ENCODE peak calls at places on chromosome 21, in four cellular contexts. Z, N, Q and E are unnamed samples.
A peak's percentile ranks its signal among the peaks of the same experiment; 100 is the strongest.

GRCh38 chr21:21137986-21138385 is 139.8 kb downstream of the NCAM2 start:
- DNase-seq in Z (peak; percentile 15), N (no peak), Q (no peak), E (no peak)

GRCh38 chr21:14076143-14076806 is 134.5 kb downstream of the LIPI start:
- DNase-seq in Z (no peak), N (no peak), Q (no peak), E (peak; percentile 52)

GRCh38 chr21:36966066-36966845 is at the start of gene HLCS:
- DNase-seq in Z (peak; percentile 72), N (peak; percentile 58), Q (peak; percentile 53), E (peak; percentile 66)

GRCh38 chr21:29230541-29231275 is 68.0 kb upstream of the BACH1 start:
- DNase-seq in Z (peak; percentile 21), N (no peak), Q (no peak), E (no peak)

GRCh38 chr21:15004721-15005370 is 60.0 kb downstream of the NRIP1 start:
- DNase-seq in Z (no peak), N (no peak), Q (no peak), E (no peak)

GRCh38 chr21:33490991-33491372 is 534 bp downstream of the DNAJC28 start:
- DNase-seq in Z (peak; percentile 8), N (no peak), Q (no peak), E (no peak)

GRCh38 chr21:37219766-37220432 is 47.2 kb downstream of the VPS26C start:
- DNase-seq in Z (peak; percentile 11), N (peak; percentile 12), Q (no peak), E (no peak)

GRCh38 chr21:33259428-33259827 is 6.7 kb upstream of the IL10RB start:
- DNase-seq in Z (no peak), N (no peak), Q (no peak), E (no peak)

GRCh38 chr21:30408782-30409494 is 13.1 kb downstream of the KRTAP13-1 start:
- DNase-seq in Z (peak; percentile 72), N (peak; percentile 87), Q (no peak), E (peak; percentile 50)

GRCh38 chr21:20308586-20308985 is 689.6 kb upstream of the NCAM2 start:
- DNase-seq in Z (no peak), N (no peak), Q (no peak), E (no peak)

GRCh38 chr21:33760641-33761103 is 118.4 kb downstream of the ITSN1 start:
- DNase-seq in Z (peak; percentile 52), N (no peak), Q (no peak), E (peak; percentile 57)

GRCh38 chr21:30336596-30336995 is 898 bp downstream of the KRTAP27-1 start:
- DNase-seq in Z (peak; percentile 43), N (no peak), Q (no peak), E (no peak)

GRCh38 chr21:37374026-37374425 is 7.5 kb downstream of the DYRK1A start:
- DNase-seq in Z (peak; percentile 52), N (no peak), Q (no peak), E (peak; percentile 59)

GRCh38 chr21:46621457-46622182 is 13.9 kb upstream of the PRMT2 start:
- DNase-seq in Z (no peak), N (peak; percentile 62), Q (no peak), E (no peak)

GRCh38 chr21:39911286-39911685 is 44.0 kb downstream of the PCP4 start:
- DNase-seq in Z (no peak), N (no peak), Q (no peak), E (no peak)

GRCh38 chr21:39010629-39011404 is 172.4 kb downstream of the PSMG1 start:
- DNase-seq in Z (no peak), N (no peak), Q (no peak), E (no peak)

GRCh38 chr21:37435719-37436118 is 69.1 kb downstream of the DYRK1A start:
- DNase-seq in Z (no peak), N (no peak), Q (no peak), E (no peak)

GRCh38 chr21:45270306-45270821 is 17.3 kb downstream of the POFUT2 start:
- DNase-seq in Z (no peak), N (peak; percentile 12), Q (peak; percentile 6), E (no peak)
- H3K9me3 ChIP-seq in Z (no peaks in the 10 kb centered on the region), N (no peaks in the 10 kb centered on the region), Q (no peaks in the 10 kb centered on the region), E (peaks cover 7% of the 10 kb centered on the region)

GRCh38 chr21:35190201-35190701 is 141.1 kb upstream of the RUNX1 start:
- DNase-seq in Z (no peak), N (no peak), Q (no peak), E (no peak)
- H3K4me3 ChIP-seq in Z (no peak overlapping the region), N (no peak overlapping the region), Q (no peak overlapping the region), E (no peak overlapping the region)

GRCh38 chr21:42850463-42850862 is 28.9 kb downstream of the WDR4 start:
- DNase-seq in Z (no peak), N (no peak), Q (no peak), E (no peak)
- H3K36me3 ChIP-seq in Z (peaks cover 26% of the 10 kb centered on the region), N (no peaks in the 10 kb centered on the region), Q (no peaks in the 10 kb centered on the region), E (peaks cover 89% of the 10 kb centered on the region)

DNA sequence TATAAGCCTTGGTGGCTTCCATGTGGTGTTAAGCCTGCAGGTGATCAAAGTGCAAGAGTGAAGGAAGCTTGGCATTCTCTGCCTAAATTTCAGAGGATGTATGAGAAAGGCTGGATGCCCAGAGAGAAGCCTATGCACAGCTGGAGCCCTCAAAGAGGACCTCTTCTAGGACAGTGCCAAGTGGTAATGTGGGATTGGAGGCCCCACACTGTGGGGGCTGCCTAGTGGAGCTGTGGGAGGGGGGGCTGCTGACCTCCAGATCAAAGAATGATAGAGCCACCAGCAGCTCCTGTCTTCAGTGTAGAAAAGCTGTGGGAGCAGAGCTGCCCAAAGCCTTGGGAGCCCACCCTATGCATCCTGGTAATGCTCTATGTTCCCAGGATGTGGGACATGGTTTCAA is 1512.7 kb upstream of the TPTE start:
- DNase-seq in Z (no peak), N (no peak), Q (no peak), E (no peak)
- H3K9me3 ChIP-seq in Z (peaks cover 17% of the 10 kb centered on the region), N (no peaks in the 10 kb centered on the region), Q (no peaks in the 10 kb centered on the region), E (no peaks in the 10 kb centered on the region)

GRCh38 chr21:41876928-41877652 is 2.1 kb downstream of the PRDM15 start:
- DNase-seq in Z (no peak), N (no peak), Q (no peak), E (no peak)
- H3K4me3 ChIP-seq in Z (no peak overlapping the region), N (no peak overlapping the region), Q (no peak overlapping the region), E (peak overlapping the region; percentile 73)

DNA sequence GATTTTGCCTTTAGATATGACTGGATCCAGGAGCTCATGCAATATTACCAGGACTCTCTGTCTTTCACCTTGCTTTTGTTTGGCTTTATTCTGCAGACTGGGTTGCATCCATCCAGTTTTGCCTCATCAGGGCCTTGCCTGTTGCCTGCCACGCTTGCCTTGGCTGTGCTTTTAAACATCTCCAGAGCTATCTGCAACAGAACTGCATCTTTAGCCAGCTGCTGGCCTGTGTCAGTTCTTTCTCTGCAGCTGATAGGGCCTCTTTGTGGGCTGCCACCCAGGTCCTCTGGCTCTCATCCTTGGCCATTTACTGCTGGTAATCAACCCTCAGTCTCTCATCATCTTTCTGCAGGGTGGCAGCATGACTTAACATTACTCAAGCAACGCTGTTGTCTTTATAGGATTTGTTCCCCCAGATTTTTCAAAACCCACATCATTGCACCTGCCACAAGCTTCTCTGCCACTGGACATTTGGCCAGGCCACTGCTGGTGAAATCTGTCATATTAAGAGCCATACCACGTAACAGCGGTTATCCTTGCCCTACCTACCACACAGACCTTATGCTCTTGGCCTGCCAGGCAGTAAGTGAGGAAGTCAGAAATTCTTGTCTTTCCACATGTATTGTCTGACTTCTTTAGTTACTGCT is 24.4 kb upstream of the HUNK start:
- DNase-seq in Z (no peak), N (no peak), Q (no peak), E (no peak)
- H3K36me3 ChIP-seq in Z (no peaks in the 10 kb centered on the region), N (no peaks in the 10 kb centered on the region), Q (no peaks in the 10 kb centered on the region), E (no peaks in the 10 kb centered on the region)

DNA sequence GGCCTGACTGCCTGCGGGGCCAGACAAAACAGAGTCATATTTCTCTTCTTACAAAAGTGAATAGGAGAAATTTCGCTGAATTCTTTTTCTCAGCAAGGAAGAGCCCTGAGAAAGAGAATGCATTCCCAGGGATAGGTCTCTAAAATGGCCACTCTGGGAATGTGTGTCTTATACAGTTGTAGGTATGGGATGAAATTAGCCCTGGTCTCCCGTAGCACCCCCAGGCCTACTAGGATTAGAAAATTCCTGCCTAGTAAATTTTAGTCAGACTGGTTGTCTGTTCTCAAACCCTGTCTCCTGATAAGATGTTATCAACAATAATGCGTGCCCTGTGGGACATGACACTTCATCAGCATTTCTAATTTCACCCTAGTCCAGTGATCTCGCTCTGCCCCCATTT is 920.1 kb downstream of the LTN1 start:
- DNase-seq in Z (no peak), N (no peak), Q (no peak), E (no peak)
- H3K9me3 ChIP-seq in Z (peaks cover 3% of the 10 kb centered on the region), N (no peaks in the 10 kb centered on the region), Q (no peaks in the 10 kb centered on the region), E (no peaks in the 10 kb centered on the region)

GRCh38 chr21:26840206-26840605 is 5.0 kb downstream of the ADAMTS1 start:
- DNase-seq in Z (peak; percentile 14), N (no peak), Q (no peak), E (no peak)
- H3K4me3 ChIP-seq in Z (no peak overlapping the region), N (no peak overlapping the region), Q (no peak overlapping the region), E (no peak overlapping the region)